ENCODE peak calls at places on chromosomes 4 and X, in seven cellular contexts. K, R, I, F, Z, D and N are unnamed samples.

GRCh38 chr4:77911842-77912450 is 49.3 kb downstream of the MRPL1 start:
- DNase-seq in Z (peak), F (peak), I (no peak), D (no peak), R (no peak), K (no peak), N (no peak)

GRCh38 chrX:16578218-16578617 is 71.7 kb upstream of the S100G start:
- DNase-seq in F (no peak), K (no peak), Z (peak), I (no peak), D (no peak), R (no peak), N (no peak)

GRCh38 chr4:20589436-20589835 is 110.8 kb upstream of the PACRGL start:
- DNase-seq in K (no peak), Z (no peak), R (no peak), F (no peak), I (no peak), D (no peak), N (no peak)

GRCh38 chrX:149398027-149398426 is 107.1 kb downstream of the IDS start:
- DNase-seq in D (no peak), Z (no peak), K (no peak), R (no peak), I (no peak), F (no peak), N (no peak)

GRCh38 chr4:8850074-8850829 is 21.4 kb downstream of the HMX1 start:
- DNase-seq in I (peak), F (no peak), D (no peak), R (no peak), K (no peak), Z (no peak), N (peak)

GRCh38 chr4:88841635-88842034 is 144.0 kb upstream of the NAP1L5 start:
- DNase-seq in R (no peak), D (no peak), Z (peak), I (no peak), F (no peak), K (no peak), N (no peak)

GRCh38 chr4:2763511-2763967 is 7.4 kb upstream of the TNIP2 start:
- DNase-seq in K (no peak), F (no peak), I (no peak), D (no peak), R (no peak), Z (peak), N (no peak)

GRCh38 chr4:65825121-65825520 is 154.8 kb upstream of the EPHA5 start:
- DNase-seq in D (no peak), R (no peak), Z (peak), K (no peak), I (no peak), F (no peak), N (no peak)

GRCh38 chrX:68072016-68072415 is 361.3 kb downstream of the OPHN1 start:
- DNase-seq in K (no peak), Z (peak), I (no peak), D (no peak), R (no peak), F (no peak), N (no peak)

GRCh38 chr4:54227261-54228063 is 1.6 kb upstream of the PDGFRA start:
- DNase-seq in F (no peak), R (no peak), K (peak), D (no peak), I (no peak), Z (peak), N (no peak)

GRCh38 chrX:96183843-96184242 is 500.8 kb upstream of the DIAPH2 start:
- DNase-seq in R (no peak), I (no peak), Z (peak), D (no peak), K (no peak), F (peak), N (no peak)

GRCh38 chrX:15471016-15471415 is 22.1 kb downstream of the PIR start:
- DNase-seq in F (peak), K (peak), I (peak), R (peak), Z (peak), D (no peak), N (peak)

GRCh38 chr4:185741795-185742194 is 70.2 kb downstream of the SORBS2 start:
- DNase-seq in Z (no peak), D (no peak), F (no peak), R (no peak), I (no peak), K (no peak), N (no peak)

GRCh38 chr4:163548481-163549243 is 54.2 kb downstream of the TMA16 start:
- DNase-seq in K (peak), I (no peak), R (no peak), F (peak), D (peak), Z (peak), N (no peak)

GRCh38 chrX:101395789-101396188 is 5.0 kb downstream of the RPL36A start:
- DNase-seq in D (no peak), Z (no peak), K (no peak), F (no peak), I (no peak), R (no peak), N (no peak)

GRCh38 chr4:180909279-180909678 is 1333.9 kb upstream of the TENM3 start:
- DNase-seq in Z (peak), R (no peak), K (no peak), D (no peak), I (no peak), F (no peak), N (no peak)

GRCh38 chrX:13716905-13717304 is 17.5 kb downstream of the TRAPPC2 start:
- DNase-seq in K (peak), D (no peak), R (peak), Z (no peak), I (no peak), F (peak), N (peak)

GRCh38 chr4:142406051-142406549 is 440.0 kb downstream of the INPP4B start:
- DNase-seq in D (no peak), Z (peak), K (no peak), R (no peak), I (no peak), F (peak), N (no peak)